ENCODE peak calls at places on chromosome 6, in seven cellular contexts. O is colonic mucosa, J is psoas muscle, F is fibroblast of lung, Z is GM12878, E is upper lobe of right lung, R is transverse colon. S is an unnamed sample.

GRCh38 chr6:163412345-163412744 is 2.2 kb upstream of the QKI start:
- DNase-seq in E (no peak), J (no peak), O (no peak), Z (no peak), R (no peak), F (no peak), S (no peak)

GRCh38 chr6:8132130-8132529 is 29.8 kb upstream of the EEF1E1 start:
- DNase-seq in F (no peak), O (no peak), Z (no peak), J (no peak), E (no peak), R (no peak), S (no peak)

GRCh38 chr6:1316482-1317220 is 4.8 kb downstream of the FOXQ1 start:
- DNase-seq in J (no peak), E (peak; percentile 71), R (no peak), F (no peak), O (no peak), Z (peak; percentile 30), S (no peak)

GRCh38 chr6:87832025-87832825 is 130.2 kb upstream of the AKIRIN2 start:
- DNase-seq in E (no peak), F (peak; percentile 32), O (no peak), J (no peak), Z (peak; percentile 51), R (no peak), S (peak; percentile 50)

GRCh38 chr6:49530141-49530775 is 20.2 kb upstream of the C6orf141 start:
- DNase-seq in J (no peak), O (no peak), F (no peak), E (no peak), Z (no peak), R (no peak), S (no peak)

GRCh38 chr6:154920502-154921200 is 74.5 kb upstream of the TIAM2 start:
- DNase-seq in E (no peak), R (no peak), J (no peak), F (peak; percentile 74), O (no peak), Z (no peak), S (no peak)

GRCh38 chr6:146884728-146885127 is 286.0 kb downstream of the ADGB start:
- DNase-seq in Z (no peak), R (no peak), E (no peak), F (no peak), J (no peak), O (no peak), S (no peak)

GRCh38 chr6:160261991-160262718 is 3.5 kb upstream of the SLC22A2 start:
- DNase-seq in F (no peak), Z (no peak), O (peak; percentile 16), J (no peak), E (no peak), R (no peak), S (no peak)

GRCh38 chr6:143549221-143549620 is 37.7 kb upstream of the FUCA2 start:
- DNase-seq in J (no peak), F (no peak), R (no peak), O (no peak), Z (no peak), E (no peak), S (no peak)

GRCh38 chr6:168087436-168088160 is 8.6 kb upstream of the FRMD1 start:
- DNase-seq in O (no peak), E (no peak), F (no peak), Z (no peak), J (peak; percentile 45), R (peak; percentile 33), S (no peak)

GRCh38 chr6:38771111-38771694 is 56.1 kb downstream of the DNAH8 start:
- DNase-seq in E (no peak), R (no peak), F (no peak), Z (no peak), J (no peak), O (no peak), S (no peak)

GRCh38 chr6:111047244-111047643 is 40.1 kb upstream of the SLC16A10 start:
- DNase-seq in J (no peak), E (no peak), Z (no peak), R (no peak), O (no peak), F (no peak), S (no peak)

GRCh38 chr6:111552241-111552744 is 53.4 kb downstream of the TRAF3IP2 start:
- DNase-seq in E (peak; percentile 69), O (peak; percentile 60), F (peak; percentile 98), Z (no peak), R (peak; percentile 46), J (peak; percentile 86), S (no peak)

GRCh38 chr6:90413867-90414266 is 117.2 kb upstream of the BACH2 start:
- DNase-seq in Z (no peak), R (peak; percentile 33), F (peak; percentile 59), E (no peak), J (no peak), O (peak; percentile 30), S (peak; percentile 66)

GRCh38 chr6:32973144-32973854 is 4.9 kb downstream of the BRD2 start:
- DNase-seq in O (peak; percentile 60), R (peak; percentile 41), E (no peak), F (peak; percentile 40), J (no peak), Z (no peak), S (peak; percentile 56)

GRCh38 chr6:20447581-20448132 is 46.0 kb downstream of the E2F3 start:
- DNase-seq in R (no peak), E (no peak), Z (no peak), F (no peak), J (no peak), O (no peak), S (no peak)

GRCh38 chr6:131923356-131923755 is 27.8 kb downstream of the CCN2 start:
- DNase-seq in F (peak; percentile 45), Z (no peak), O (peak; percentile 72), R (peak; percentile 63), E (no peak), J (no peak), S (no peak)

DNA sequence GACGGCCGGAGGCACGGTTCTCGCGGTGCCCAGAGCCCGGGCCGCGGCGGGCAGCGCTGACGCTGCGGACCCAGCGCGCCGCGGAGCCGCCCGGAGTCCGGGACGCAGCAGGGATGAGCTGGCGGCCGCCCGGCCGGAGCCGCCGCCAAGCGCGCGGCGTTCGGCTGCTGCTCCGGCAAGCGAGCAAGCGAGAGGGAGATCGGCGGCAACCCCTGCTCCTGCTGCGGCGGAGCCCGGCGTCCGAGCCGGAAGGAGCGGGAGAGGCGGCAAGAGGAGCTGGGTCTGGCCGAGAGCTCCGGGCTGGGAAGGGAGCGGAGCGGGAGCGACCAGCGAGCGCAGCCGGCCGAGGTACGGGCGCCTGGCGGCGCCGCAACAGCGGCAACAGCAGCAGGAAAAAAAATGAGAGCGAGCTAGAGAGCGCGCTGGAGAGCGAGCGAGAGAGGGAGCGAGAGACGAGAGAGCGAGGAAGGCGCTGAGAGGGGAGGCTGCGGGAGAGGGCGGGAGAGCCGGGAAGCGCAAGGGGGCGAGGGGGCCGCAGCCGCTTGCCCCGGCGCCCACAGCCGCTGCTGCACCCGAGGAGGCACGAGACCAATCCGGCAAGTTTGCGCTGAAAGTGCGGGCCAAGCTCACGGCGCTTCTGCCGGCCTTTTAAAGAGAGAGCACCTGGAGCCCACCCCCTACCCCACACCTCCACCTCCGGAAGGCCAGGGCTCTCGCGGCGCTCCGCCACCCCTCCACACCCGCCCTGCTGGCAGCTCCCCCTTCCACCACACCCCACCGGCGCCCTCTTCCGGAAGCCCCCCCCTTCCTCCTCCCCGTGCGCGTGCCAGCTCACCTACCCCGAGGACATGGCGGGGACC is 496 bp downstream of the GRM4 start:
- DNase-seq in O (no peak), F (peak; percentile 66), E (peak; percentile 63), R (no peak), J (peak; percentile 51), Z (no peak), S (peak; percentile 26)
- H3K27me3 ChIP-seq in O (peaks cover 58% of the 10 kb centered on the region), F (peaks cover 49% of the 10 kb centered on the region), E (peaks cover 68% of the 10 kb centered on the region), R (peaks cover 90% of the 10 kb centered on the region), J (peaks cover 17% of the 10 kb centered on the region), Z (peaks cover 18% of the 10 kb centered on the region), S (peaks cover 4% of the 10 kb centered on the region)

GRCh38 chr6:17968081-17968518 is 19.3 kb downstream of the KIF13A start:
- DNase-seq in F (peak; percentile 62), Z (no peak), E (no peak), R (no peak), J (peak; percentile 64), O (no peak), S (no peak)
- H3K4me1 ChIP-seq in F (peaks cover 13% of the 10 kb centered on the region), Z (no peaks in the 10 kb centered on the region), E (peaks cover 23% of the 10 kb centered on the region), R (peaks cover 8% of the 10 kb centered on the region), J (peaks cover 81% of the 10 kb centered on the region), O (peaks cover 8% of the 10 kb centered on the region), S (no peaks in the 10 kb centered on the region)

GRCh38 chr6:102309700-102310099 is 916.2 kb downstream of the GRIK2 start:
- DNase-seq in J (no peak), Z (no peak), F (no peak), O (no peak), E (no peak), R (no peak), S (no peak)
- H3K27me3 ChIP-seq in J (no peaks in the 10 kb centered on the region), Z (no peaks in the 10 kb centered on the region), F (no peaks in the 10 kb centered on the region), O (no peaks in the 10 kb centered on the region), E (no peaks in the 10 kb centered on the region), R (no peaks in the 10 kb centered on the region), S (no peaks in the 10 kb centered on the region)

DNA sequence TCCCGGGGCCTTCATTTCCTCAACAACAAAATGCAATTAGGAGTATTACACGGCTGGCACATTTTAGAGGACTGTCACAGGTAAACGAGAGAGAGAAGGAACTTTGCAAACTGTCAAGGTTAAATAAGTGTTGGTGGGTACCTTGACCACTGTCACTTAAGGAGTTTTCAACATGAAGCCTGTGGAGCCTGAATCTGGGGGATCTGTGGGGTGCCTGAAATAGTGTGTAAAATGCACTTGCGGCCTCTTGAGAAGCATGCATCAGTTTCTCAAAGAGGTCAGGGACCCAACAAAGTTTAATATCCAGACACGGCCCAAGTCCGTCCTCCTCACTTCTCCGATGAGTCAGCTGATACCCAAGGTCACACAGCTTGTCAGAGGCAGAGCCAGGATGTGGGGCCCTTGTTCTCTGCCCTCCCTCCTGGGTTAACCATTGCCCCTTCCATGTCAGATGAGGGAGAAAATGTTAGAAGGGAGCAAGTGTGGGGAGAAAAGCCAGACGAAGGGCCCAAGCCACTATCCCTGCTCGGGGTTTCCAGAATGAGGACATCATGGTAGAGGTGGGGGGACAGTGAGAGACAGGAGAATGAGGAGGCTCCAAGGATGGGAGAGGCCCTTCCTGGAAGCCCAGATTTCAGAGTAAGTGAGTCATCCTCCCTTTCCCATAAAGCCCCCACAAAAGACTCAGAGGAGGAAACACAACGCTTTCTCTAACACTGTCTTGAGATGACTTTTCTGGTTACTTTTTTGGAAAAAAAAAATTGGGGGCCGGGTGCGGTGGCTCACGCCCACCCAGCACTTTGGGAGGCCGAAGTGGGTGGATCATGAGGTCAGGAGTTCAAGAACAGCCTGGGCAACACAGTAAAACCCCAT is 42.2 kb downstream of the C6orf132 start:
- DNase-seq in Z (no peak), E (no peak), O (peak; percentile 71), F (peak; percentile 78), J (no peak), R (peak; percentile 42), S (no peak)
- H3K4me1 ChIP-seq in Z (no peaks in the 10 kb centered on the region), E (peaks cover 27% of the 10 kb centered on the region), O (peaks cover 18% of the 10 kb centered on the region), F (peaks cover 19% of the 10 kb centered on the region), J (no peaks in the 10 kb centered on the region), R (peaks cover 40% of the 10 kb centered on the region), S (peaks cover 4% of the 10 kb centered on the region)